ENCODE peak calls at places on chromosomes 4 and X, in nine cellular contexts. E, I, D, Z, W, B, F, X and K are unnamed samples.

GRCh38 chr4:24256547-24256946 is 327.8 kb downstream of the DHX15 start:
- DNase-seq in I (no peak), F (no peak), D (no peak), Z (no peak), E (no peak), W (no peak), B (no peak), X (no peak), K (no peak)

GRCh38 chr4:150348079-150348478 is 233.9 kb upstream of the MAB21L2 start:
- DNase-seq in X (peak; percentile 33), D (peak; percentile 49), F (peak; percentile 66), I (no peak), E (no peak), Z (no peak), B (no peak), W (peak; percentile 77), K (no peak)

GRCh38 chr4:142416121-142416520 is 430.0 kb downstream of the INPP4B start:
- DNase-seq in X (no peak), B (no peak), D (no peak), Z (no peak), F (peak; percentile 43), E (no peak), I (no peak), W (peak; percentile 88), K (no peak)

GRCh38 chrX:110665636-110666035 is 130.0 kb downstream of the CHRDL1 start:
- DNase-seq in W (no peak), I (no peak), E (peak; percentile 8), F (peak; percentile 23), Z (no peak), B (no peak), D (no peak), X (no peak), K (peak; percentile 21)

GRCh38 chr4:125728568-125728967 is 413.8 kb downstream of the FAT4 start:
- DNase-seq in E (no peak), I (no peak), Z (no peak), X (peak; percentile 92), F (peak; percentile 98), D (peak; percentile 97), B (no peak), W (peak; percentile 98), K (no peak)

GRCh38 chr4:124931050-124931449 is 218.5 kb upstream of the ANKRD50 start:
- DNase-seq in E (no peak), I (no peak), W (peak; percentile 87), D (peak; percentile 37), F (peak; percentile 84), Z (no peak), B (no peak), X (no peak), K (no peak)

GRCh38 chr4:138646383-138646782 is 369.2 kb upstream of the NOCT start:
- DNase-seq in E (no peak), F (no peak), W (no peak), Z (no peak), X (no peak), I (no peak), B (no peak), D (no peak), K (no peak)

GRCh38 chr4:20337261-20337664 is 85.6 kb downstream of the SLIT2 start:
- DNase-seq in E (no peak), D (peak; percentile 51), F (peak; percentile 49), I (no peak), Z (no peak), X (no peak), W (peak; percentile 55), B (no peak), K (no peak)

GRCh38 chr4:10380695-10381094 is 76.5 kb downstream of the ZNF518B start:
- DNase-seq in X (no peak), I (no peak), Z (no peak), E (no peak), B (no peak), W (no peak), F (no peak), D (no peak), K (no peak)

GRCh38 chrX:56233682-56234081 is 1.5 kb downstream of the KLF8 start:
- DNase-seq in E (no peak), X (no peak), B (peak; percentile 24), F (no peak), Z (peak; percentile 85), I (no peak), W (peak; percentile 0), D (no peak), K (peak; percentile 88)

GRCh38 chr4:162939086-162939485 is 227.6 kb downstream of the NAF1 start:
- DNase-seq in F (no peak), W (no peak), E (no peak), D (no peak), Z (no peak), I (no peak), B (no peak), X (no peak), K (no peak)

GRCh38 chrX:67585401-67585800 is 41.6 kb downstream of the AR start:
- DNase-seq in F (peak; percentile 56), E (no peak), B (no peak), W (no peak), Z (no peak), I (no peak), X (no peak), D (no peak), K (no peak)

GRCh38 chr4:143700420-143701352 is at the start of gene FREM3:
- DNase-seq in I (no peak), E (no peak), D (no peak), F (no peak), W (no peak), X (no peak), B (no peak), Z (no peak), K (no peak)

GRCh38 chr4:141455651-141456050 is 180.7 kb upstream of the IL15 start:
- DNase-seq in Z (no peak), B (no peak), D (no peak), I (no peak), X (peak; percentile 44), E (no peak), F (peak; percentile 64), W (peak; percentile 29), K (no peak)

GRCh38 chr4:95428216-95429085 is 120.3 kb downstream of the UNC5C start:
- DNase-seq in F (peak; percentile 1), E (no peak), D (no peak), Z (no peak), I (no peak), W (no peak), B (no peak), X (no peak), K (no peak)

GRCh38 chr4:3644849-3645627 is 112.8 kb upstream of the LRPAP1 start:
- DNase-seq in B (no peak), I (no peak), D (no peak), X (no peak), Z (peak; percentile 74), W (peak; percentile 12), F (no peak), E (peak; percentile 47), K (peak; percentile 90)

GRCh38 chr4:52873191-52873590 is 11.1 kb downstream of the RASL11B start:
- DNase-seq in F (no peak), B (no peak), W (no peak), I (no peak), Z (no peak), E (no peak), X (no peak), D (no peak), K (no peak)

GRCh38 chr4:124806403-124806802 is 93.9 kb upstream of the ANKRD50 start:
- DNase-seq in Z (no peak), E (peak; percentile 4), X (no peak), I (no peak), F (peak; percentile 38), W (peak; percentile 81), D (no peak), B (no peak), K (no peak)

GRCh38 chrX:136255543-136255942 is 4.3 kb upstream of the MAP7D3 start:
- DNase-seq in Z (no peak), X (no peak), B (no peak), D (no peak), W (no peak), E (no peak), F (no peak), I (no peak), K (peak; percentile 75)

GRCh38 chr4:159926871-159927270 is 824.0 kb downstream of the RAPGEF2 start:
- DNase-seq in F (peak; percentile 8), W (no peak), Z (no peak), B (no peak), D (no peak), I (no peak), X (no peak), E (no peak), K (no peak)

GRCh38 chr4:1718095-1718850 is 2.9 kb downstream of the TMEM129 start:
- DNase-seq in D (no peak), B (no peak), X (no peak), Z (no peak), W (no peak), I (no peak), F (no peak), E (no peak), K (peak; percentile 16)

GRCh38 chr4:56681158-56681848 is at the start of gene HOPX:
- DNase-seq in Z (no peak), W (peak; percentile 46), F (no peak), E (no peak), D (no peak), X (no peak), I (no peak), B (no peak), K (no peak)

GRCh38 chrX:119273807-119274192 is 37.7 kb downstream of the PGRMC1 start:
- DNase-seq in Z (no peak), E (no peak), X (no peak), F (no peak), W (no peak), B (no peak), I (no peak), D (no peak), K (no peak)

GRCh38 chrX:139932077-139932900 is 564 bp downstream of the ATP11C start:
- DNase-seq in B (peak; percentile 15), D (no peak), X (no peak), Z (peak; percentile 72), W (no peak), I (peak; percentile 75), E (peak; percentile 84), F (peak; percentile 42), K (peak; percentile 74)

GRCh38 chr4:27666943-27667342 is 806.3 kb downstream of the STIM2 start:
- DNase-seq in Z (no peak), X (no peak), I (no peak), F (no peak), E (no peak), W (no peak), B (no peak), D (no peak), K (no peak)

GRCh38 chrX:1451676-1452496 is 823 bp downstream of the ASMTL start:
- DNase-seq in X (no peak), Z (peak; percentile 64), B (no peak), F (no peak), W (no peak), E (no peak), I (peak; percentile 67), D (no peak), K (no peak)

GRCh38 chr4:3307060-3307459 is 14.2 kb downstream of the RGS12 start:
- DNase-seq in E (no peak), W (no peak), D (no peak), X (no peak), F (no peak), Z (peak; percentile 31), B (peak; percentile 3), I (peak; percentile 57), K (peak; percentile 37)

GRCh38 chr4:53863731-53864130 is 200.7 kb downstream of the CHIC2 start:
- DNase-seq in E (no peak), W (peak; percentile 70), F (no peak), D (no peak), X (no peak), Z (no peak), B (no peak), I (no peak), K (no peak)

GRCh38 chr4:156378053-156378665 is 424.5 kb upstream of the CTSO start:
- DNase-seq in B (no peak), X (no peak), Z (no peak), I (no peak), W (peak; percentile 55), F (peak; percentile 62), D (peak; percentile 31), E (no peak), K (no peak)

GRCh38 chr4:156559346-156559745 is 412.3 kb downstream of the PDGFC start:
- DNase-seq in X (no peak), B (no peak), I (no peak), E (no peak), W (no peak), Z (no peak), D (no peak), F (no peak), K (no peak)

GRCh38 chr4:122831515-122832196 is 5.0 kb downstream of the FGF2 start:
- DNase-seq in F (peak; percentile 68), I (no peak), Z (no peak), E (no peak), W (peak; percentile 37), B (no peak), X (no peak), D (no peak), K (no peak)